ENCODE peak calls at places on chromosomes 12 and 14, in nine cellular contexts. One of them, this sample, is unnamed.

GRCh38 chr14:100375273-100375962 is 52.3 kb downstream of the SLC25A47 start:
- DNase-seq in lung: peak; percentile 86
- DNase-seq in CD8-positive, alpha-beta T cell: no peak
- DNase-seq in Panc1: no peak
- DNase-seq in body of pancreas: peak; percentile 55
- DNase-seq in psoas muscle: peak; percentile 79
- DNase-seq in heart right ventricle: peak; percentile 89
- DNase-seq in tibial artery: peak; percentile 84
- DNase-seq in cardiac muscle cell: peak; percentile 99
- DNase-seq in this sample: peak; percentile 61

GRCh38 chr12:77724367-77724957 is 106.2 kb upstream of the NAV3 start:
- DNase-seq in psoas muscle: no peak
- DNase-seq in Panc1: peak; percentile 12
- DNase-seq in body of pancreas: no peak
- DNase-seq in heart right ventricle: no peak
- DNase-seq in CD8-positive, alpha-beta T cell: no peak
- DNase-seq in lung: no peak
- DNase-seq in tibial artery: no peak
- DNase-seq in cardiac muscle cell: peak; percentile 72
- DNase-seq in this sample: peak; percentile 23

GRCh38 chr12:6538420-6539275 is 4.3 kb downstream of the GAPDH start:
- DNase-seq in CD8-positive, alpha-beta T cell: no peak
- DNase-seq in body of pancreas: no peak
- DNase-seq in heart right ventricle: no peak
- DNase-seq in lung: no peak
- DNase-seq in Panc1: no peak
- DNase-seq in cardiac muscle cell: peak; percentile 48
- DNase-seq in tibial artery: no peak
- DNase-seq in psoas muscle: peak; percentile 38
- DNase-seq in this sample: no peak

GRCh38 chr12:10607885-10608458 is 5.4 kb downstream of the MAGOHB start:
- DNase-seq in heart right ventricle: no peak
- DNase-seq in CD8-positive, alpha-beta T cell: no peak
- DNase-seq in cardiac muscle cell: peak; percentile 28
- DNase-seq in tibial artery: no peak
- DNase-seq in body of pancreas: no peak
- DNase-seq in Panc1: no peak
- DNase-seq in lung: no peak
- DNase-seq in psoas muscle: no peak
- DNase-seq in this sample: no peak

GRCh38 chr14:67228325-67228984 is 12.8 kb upstream of the PALS1 start:
- DNase-seq in CD8-positive, alpha-beta T cell: no peak
- DNase-seq in cardiac muscle cell: no peak
- DNase-seq in tibial artery: no peak
- DNase-seq in heart right ventricle: no peak
- DNase-seq in Panc1: no peak
- DNase-seq in psoas muscle: no peak
- DNase-seq in body of pancreas: no peak
- DNase-seq in lung: no peak
- DNase-seq in this sample: no peak

GRCh38 chr12:92007787-92008186 is 137.9 kb downstream of the BTG1 start:
- DNase-seq in body of pancreas: no peak
- DNase-seq in Panc1: no peak
- DNase-seq in heart right ventricle: no peak
- DNase-seq in lung: no peak
- DNase-seq in tibial artery: no peak
- DNase-seq in cardiac muscle cell: no peak
- DNase-seq in psoas muscle: no peak
- DNase-seq in CD8-positive, alpha-beta T cell: no peak
- DNase-seq in this sample: no peak

GRCh38 chr12:42094277-42094676 is 50.4 kb downstream of the GXYLT1 start:
- DNase-seq in tibial artery: no peak
- DNase-seq in Panc1: no peak
- DNase-seq in CD8-positive, alpha-beta T cell: no peak
- DNase-seq in cardiac muscle cell: peak; percentile 70
- DNase-seq in psoas muscle: no peak
- DNase-seq in lung: no peak
- DNase-seq in heart right ventricle: no peak
- DNase-seq in body of pancreas: no peak
- DNase-seq in this sample: peak; percentile 62

GRCh38 chr12:113098428-113099028 is 37.0 kb downstream of the RASAL1 start:
- DNase-seq in tibial artery: peak; percentile 86
- DNase-seq in lung: peak; percentile 89
- DNase-seq in cardiac muscle cell: peak; percentile 92
- DNase-seq in heart right ventricle: peak; percentile 79
- DNase-seq in psoas muscle: peak; percentile 80
- DNase-seq in CD8-positive, alpha-beta T cell: peak; percentile 35
- DNase-seq in Panc1: peak; percentile 83
- DNase-seq in body of pancreas: peak; percentile 96
- DNase-seq in this sample: peak; percentile 96

GRCh38 chr12:72612171-72612570 is 340.0 kb downstream of the TRHDE start:
- DNase-seq in CD8-positive, alpha-beta T cell: no peak
- DNase-seq in lung: no peak
- DNase-seq in body of pancreas: no peak
- DNase-seq in psoas muscle: no peak
- DNase-seq in tibial artery: no peak
- DNase-seq in heart right ventricle: no peak
- DNase-seq in Panc1: no peak
- DNase-seq in cardiac muscle cell: no peak
- DNase-seq in this sample: no peak

GRCh38 chr12:40152783-40153383 is 47.0 kb upstream of the SLC2A13 start:
- DNase-seq in Panc1: peak; percentile 13
- DNase-seq in lung: peak; percentile 62
- DNase-seq in heart right ventricle: peak; percentile 38
- DNase-seq in psoas muscle: no peak
- DNase-seq in tibial artery: no peak
- DNase-seq in CD8-positive, alpha-beta T cell: peak; percentile 3
- DNase-seq in cardiac muscle cell: peak; percentile 60
- DNase-seq in body of pancreas: peak; percentile 67
- DNase-seq in this sample: peak; percentile 26

GRCh38 chr12:118061876-118062791 is 1.2 kb upstream of the WSB2 start:
- DNase-seq in Panc1: no peak
- DNase-seq in psoas muscle: no peak
- DNase-seq in cardiac muscle cell: peak; percentile 66
- DNase-seq in CD8-positive, alpha-beta T cell: no peak
- DNase-seq in tibial artery: peak; percentile 78
- DNase-seq in lung: peak; percentile 46
- DNase-seq in body of pancreas: peak; percentile 45
- DNase-seq in heart right ventricle: peak; percentile 48
- DNase-seq in this sample: peak; percentile 65
- H3K4me1 ChIP-seq in Panc1: peaks cover 50% of the 10 kb centered on the region
- H3K4me1 ChIP-seq in psoas muscle: peaks cover 12% of the 10 kb centered on the region
- H3K4me1 ChIP-seq in cardiac muscle cell: peaks cover 15% of the 10 kb centered on the region
- H3K4me1 ChIP-seq in CD8-positive, alpha-beta T cell: peaks cover 40% of the 10 kb centered on the region
- H3K4me1 ChIP-seq in tibial artery: peaks cover 16% of the 10 kb centered on the region
- H3K4me1 ChIP-seq in lung: peaks cover 4% of the 10 kb centered on the region
- H3K4me1 ChIP-seq in body of pancreas: peaks cover 53% of the 10 kb centered on the region
- H3K4me1 ChIP-seq in heart right ventricle: peaks cover 21% of the 10 kb centered on the region
- H3K4me1 ChIP-seq in this sample: peaks cover 14% of the 10 kb centered on the region

DNA sequence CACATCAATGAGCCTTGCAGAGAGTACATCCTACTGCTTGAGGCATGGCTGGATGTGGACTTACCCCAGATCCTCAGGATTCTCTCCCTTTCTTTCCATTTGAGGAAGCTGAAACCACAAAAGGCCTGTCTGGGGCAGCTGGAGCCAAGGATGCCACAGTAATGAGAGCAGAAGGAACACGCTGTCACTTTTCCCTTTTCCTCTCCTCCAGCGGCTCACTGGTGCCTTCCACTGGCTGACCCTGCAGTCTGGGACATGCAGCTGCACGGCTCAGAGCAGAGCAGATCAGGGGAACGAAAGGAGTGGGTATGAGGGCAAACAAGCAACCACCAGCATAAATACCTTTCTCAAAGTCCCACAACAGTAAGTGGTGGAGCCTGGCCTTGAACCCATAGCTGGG is 78.2 kb downstream of the GAS2L3 start:
- DNase-seq in cardiac muscle cell: no peak
- DNase-seq in CD8-positive, alpha-beta T cell: no peak
- DNase-seq in heart right ventricle: no peak
- DNase-seq in tibial artery: no peak
- DNase-seq in lung: no peak
- DNase-seq in Panc1: no peak
- DNase-seq in body of pancreas: no peak
- DNase-seq in psoas muscle: no peak
- DNase-seq in this sample: no peak
- TF ChIP-seq CTCF in cardiac muscle cell: no peak
- TF ChIP-seq CTCF in CD8-positive, alpha-beta T cell: no peak
- TF ChIP-seq CTCF in heart right ventricle: no peak
- TF ChIP-seq CTCF in tibial artery: no peak
- TF ChIP-seq CTCF in lung: no peak
- TF ChIP-seq CTCF in Panc1: no peak
- TF ChIP-seq CTCF in body of pancreas: no peak
- TF ChIP-seq CTCF in psoas muscle: no peak
- TF ChIP-seq CTCF in this sample: no peak

GRCh38 chr12:64824130-64824499 is 332 bp upstream of the TBC1D30 start:
- DNase-seq in lung: no peak
- DNase-seq in tibial artery: no peak
- DNase-seq in psoas muscle: no peak
- DNase-seq in heart right ventricle: no peak
- DNase-seq in body of pancreas: no peak
- DNase-seq in Panc1: no peak
- DNase-seq in cardiac muscle cell: peak; percentile 6
- DNase-seq in CD8-positive, alpha-beta T cell: no peak
- DNase-seq in this sample: no peak
- H3K4me3 ChIP-seq in lung: peak overlapping the region; percentile 16
- H3K4me3 ChIP-seq in tibial artery: peak overlapping the region; percentile 56
- H3K4me3 ChIP-seq in psoas muscle: peak overlapping the region; percentile 60
- H3K4me3 ChIP-seq in heart right ventricle: peak overlapping the region; percentile 54
- H3K4me3 ChIP-seq in body of pancreas: no peak overlapping the region
- H3K4me3 ChIP-seq in Panc1: no peak overlapping the region
- H3K4me3 ChIP-seq in cardiac muscle cell: peak overlapping the region; percentile 39
- H3K4me3 ChIP-seq in CD8-positive, alpha-beta T cell: peak overlapping the region; percentile 46
- H3K4me3 ChIP-seq in this sample: no peak overlapping the region

DNA sequence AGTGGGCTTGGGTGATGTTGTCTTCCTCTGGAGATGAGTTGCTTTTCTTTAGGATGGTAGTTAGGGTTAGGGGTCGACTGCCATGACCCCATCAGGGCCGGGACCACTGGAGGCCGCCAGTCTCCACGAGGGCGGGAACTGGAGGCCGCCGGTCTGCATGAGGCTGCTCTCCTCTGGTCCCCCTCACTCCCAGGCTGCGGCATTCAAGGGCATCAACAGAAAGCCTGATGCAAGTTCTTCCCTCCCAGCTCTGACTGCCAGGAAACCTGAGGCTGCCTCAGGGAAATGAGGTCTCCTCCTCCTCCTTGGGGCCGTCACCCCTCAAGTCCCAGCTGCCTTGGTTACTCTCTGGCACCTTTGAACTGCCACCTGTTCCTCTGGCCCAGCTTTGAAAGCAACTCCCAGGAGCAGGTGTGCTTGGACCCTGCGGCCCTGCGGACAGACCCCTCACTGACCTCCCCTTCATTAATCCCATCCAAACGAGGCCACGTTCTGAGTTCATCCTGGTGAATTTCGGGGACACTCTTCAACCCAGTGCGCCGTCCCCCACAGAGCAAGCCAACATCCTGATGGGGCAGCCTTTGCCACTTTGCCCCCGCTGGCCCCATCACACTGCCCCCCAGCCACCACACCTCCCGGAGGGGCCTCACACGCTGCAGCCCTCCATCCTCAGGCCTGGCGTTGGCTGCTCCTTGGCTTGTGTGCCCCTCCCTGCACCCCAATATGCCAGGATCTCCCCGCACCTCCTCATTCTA is 37.2 kb upstream of the FBRSL1 start:
- DNase-seq in body of pancreas: no peak
- DNase-seq in CD8-positive, alpha-beta T cell: no peak
- DNase-seq in lung: no peak
- DNase-seq in Panc1: no peak
- DNase-seq in heart right ventricle: no peak
- DNase-seq in tibial artery: no peak
- DNase-seq in psoas muscle: no peak
- DNase-seq in cardiac muscle cell: no peak
- DNase-seq in this sample: no peak
- H3K4me1 ChIP-seq in body of pancreas: peaks cover 8% of the 10 kb centered on the region
- H3K4me1 ChIP-seq in CD8-positive, alpha-beta T cell: peaks cover 54% of the 10 kb centered on the region
- H3K4me1 ChIP-seq in lung: peaks cover 4% of the 10 kb centered on the region
- H3K4me1 ChIP-seq in Panc1: peaks cover 8% of the 10 kb centered on the region
- H3K4me1 ChIP-seq in heart right ventricle: no peaks in the 10 kb centered on the region
- H3K4me1 ChIP-seq in tibial artery: no peaks in the 10 kb centered on the region
- H3K4me1 ChIP-seq in psoas muscle: no peaks in the 10 kb centered on the region
- H3K4me1 ChIP-seq in cardiac muscle cell: no peaks in the 10 kb centered on the region
- H3K4me1 ChIP-seq in this sample: no peaks in the 10 kb centered on the region

DNA sequence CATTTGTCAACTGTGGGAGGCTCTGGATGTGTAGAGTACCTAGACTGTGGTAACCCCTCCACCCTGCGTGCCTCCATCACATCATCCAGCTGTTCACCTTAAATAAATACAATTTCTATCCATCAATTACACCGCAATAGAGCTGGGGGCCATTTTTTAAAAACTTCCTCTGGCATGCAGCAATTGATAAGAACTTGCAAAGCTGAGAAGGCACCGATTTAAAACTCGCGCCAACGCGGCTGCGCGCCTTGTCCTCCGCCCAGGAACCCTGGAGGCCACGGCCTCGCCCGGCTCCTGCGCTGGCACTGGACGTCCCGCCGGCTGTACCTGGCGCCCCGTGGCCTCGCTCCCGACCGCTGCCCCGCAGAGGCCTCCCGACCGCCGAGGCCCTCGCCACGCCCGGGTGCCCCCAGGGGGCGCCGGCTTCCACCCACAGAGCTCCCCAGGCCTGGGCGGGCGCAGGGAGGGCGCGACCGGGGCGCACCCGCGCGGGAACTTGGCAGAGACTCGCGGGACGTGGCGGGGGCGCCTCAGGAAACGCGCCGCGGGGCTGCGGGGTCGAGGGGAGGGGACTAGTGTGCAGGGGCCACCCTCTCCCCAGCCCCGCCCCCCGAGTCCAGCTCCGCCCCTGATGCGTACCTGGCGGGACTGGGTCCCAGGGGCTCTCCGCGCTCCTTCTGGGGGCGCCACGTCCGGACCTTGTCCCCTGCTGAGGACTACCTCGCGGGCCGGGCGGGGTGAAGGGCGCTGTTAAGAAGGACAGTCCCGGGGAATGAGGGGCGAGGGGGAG is 65.6 kb downstream of the TNFAIP2 start:
- DNase-seq in lung: no peak
- DNase-seq in cardiac muscle cell: peak; percentile 34
- DNase-seq in psoas muscle: peak; percentile 61
- DNase-seq in heart right ventricle: peak; percentile 31
- DNase-seq in body of pancreas: peak; percentile 49
- DNase-seq in Panc1: no peak
- DNase-seq in CD8-positive, alpha-beta T cell: no peak
- DNase-seq in tibial artery: no peak
- DNase-seq in this sample: peak; percentile 47
- TF ChIP-seq CTCF in lung: no peak
- TF ChIP-seq CTCF in cardiac muscle cell: peak; percentile 32
- TF ChIP-seq CTCF in psoas muscle: peak; percentile 40
- TF ChIP-seq CTCF in heart right ventricle: peak; percentile 26
- TF ChIP-seq CTCF in body of pancreas: peak; percentile 43
- TF ChIP-seq CTCF in Panc1: peak; percentile 70
- TF ChIP-seq CTCF in CD8-positive, alpha-beta T cell: no peak
- TF ChIP-seq CTCF in tibial artery: peak; percentile 10
- TF ChIP-seq CTCF in this sample: no peak

DNA sequence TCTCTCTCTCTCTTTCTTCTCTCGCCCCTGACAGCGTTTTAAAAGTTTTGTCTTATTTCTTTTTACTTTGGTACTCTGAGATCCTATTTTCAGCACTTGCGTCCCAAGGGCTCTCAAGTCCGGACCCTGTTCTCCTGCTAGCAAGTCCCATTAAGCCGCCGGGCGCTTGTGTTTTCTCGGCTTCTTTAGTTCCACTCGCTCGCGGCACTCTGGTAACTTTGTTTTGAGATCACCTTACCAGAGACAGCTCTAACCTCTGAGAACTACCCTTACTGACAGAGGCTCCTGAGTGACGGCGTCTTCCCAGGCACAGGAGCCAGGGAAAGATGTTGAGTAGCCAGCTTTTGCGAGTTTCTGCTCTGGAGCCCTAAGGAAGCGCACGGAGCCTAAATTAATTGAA is 2.7 kb upstream of the MYF5 start:
- DNase-seq in Panc1: no peak
- DNase-seq in lung: no peak
- DNase-seq in heart right ventricle: no peak
- DNase-seq in psoas muscle: peak; percentile 13
- DNase-seq in tibial artery: no peak
- DNase-seq in body of pancreas: peak; percentile 13
- DNase-seq in cardiac muscle cell: peak; percentile 32
- DNase-seq in CD8-positive, alpha-beta T cell: no peak
- DNase-seq in this sample: no peak
- H3K4me3 ChIP-seq in Panc1: no peak overlapping the region
- H3K4me3 ChIP-seq in lung: no peak overlapping the region
- H3K4me3 ChIP-seq in heart right ventricle: peak overlapping the region; percentile 38
- H3K4me3 ChIP-seq in psoas muscle: peak overlapping the region; percentile 62
- H3K4me3 ChIP-seq in tibial artery: peak overlapping the region; percentile 10
- H3K4me3 ChIP-seq in body of pancreas: no peak overlapping the region
- H3K4me3 ChIP-seq in cardiac muscle cell: no peak overlapping the region
- H3K4me3 ChIP-seq in CD8-positive, alpha-beta T cell: no peak overlapping the region
- H3K4me3 ChIP-seq in this sample: no peak overlapping the region

This sample was measured in adrenal gland.